ENCODE peak calls at places on chromosome 12, in four cellular contexts. One of them, this sample, is unnamed.
A peak's percentile ranks its signal among the peaks of the same experiment; 100 is the strongest.

GRCh38 chr12:32906407-32907165 is 10.0 kb upstream of the PKP2 start:
- DNase-seq in endothelial cell of umbilical vein: no peak
- DNase-seq in Peyer's patch: peak; percentile 69
- DNase-seq in HCT116: no peak
- DNase-seq in this sample: peak; percentile 84

GRCh38 chr12:4850857-4851380 is 58.8 kb upstream of the KCNA1 start:
- DNase-seq in endothelial cell of umbilical vein: no peak
- DNase-seq in Peyer's patch: no peak
- DNase-seq in HCT116: no peak
- DNase-seq in this sample: no peak

GRCh38 chr12:98646165-98646764 is 1.2 kb downstream of the APAF1 start:
- DNase-seq in endothelial cell of umbilical vein: peak; percentile 49
- DNase-seq in Peyer's patch: no peak
- DNase-seq in HCT116: peak; percentile 15
- DNase-seq in this sample: no peak

GRCh38 chr12:46608431-46609280 is 217.1 kb downstream of the SLC38A4 start:
- DNase-seq in endothelial cell of umbilical vein: peak; percentile 13
- DNase-seq in Peyer's patch: no peak
- DNase-seq in HCT116: no peak
- DNase-seq in this sample: no peak

GRCh38 chr12:57604454-57605307 is at the start of gene DTX3:
- DNase-seq in endothelial cell of umbilical vein: peak; percentile 18
- DNase-seq in Peyer's patch: peak; percentile 66
- DNase-seq in HCT116: no peak
- DNase-seq in this sample: no peak

GRCh38 chr12:43728117-43728516 is 30.5 kb downstream of the PUS7L start:
- DNase-seq in endothelial cell of umbilical vein: peak; percentile 4
- DNase-seq in Peyer's patch: no peak
- DNase-seq in HCT116: no peak
- DNase-seq in this sample: no peak

GRCh38 chr12:123966596-123966995 is 6.0 kb downstream of the CCDC92 start:
- DNase-seq in endothelial cell of umbilical vein: no peak
- DNase-seq in Peyer's patch: no peak
- DNase-seq in HCT116: no peak
- DNase-seq in this sample: no peak

GRCh38 chr12:131615316-131616053 is 95.4 kb upstream of the SFSWAP start:
- DNase-seq in endothelial cell of umbilical vein: no peak
- DNase-seq in Peyer's patch: no peak
- DNase-seq in HCT116: no peak
- DNase-seq in this sample: no peak

GRCh38 chr12:113208041-113208934 is 13.0 kb upstream of the TPCN1 start:
- DNase-seq in endothelial cell of umbilical vein: no peak
- DNase-seq in Peyer's patch: peak; percentile 92
- DNase-seq in HCT116: no peak
- DNase-seq in this sample: no peak

GRCh38 chr12:47744005-47744651 is 14.6 kb downstream of the RAPGEF3 start:
- DNase-seq in endothelial cell of umbilical vein: no peak
- DNase-seq in Peyer's patch: peak; percentile 93
- DNase-seq in HCT116: peak; percentile 75
- DNase-seq in this sample: peak; percentile 71

GRCh38 chr12:104507672-104508071 is 50.9 kb downstream of the CHST11 start:
- DNase-seq in endothelial cell of umbilical vein: no peak
- DNase-seq in Peyer's patch: no peak
- DNase-seq in HCT116: no peak
- DNase-seq in this sample: no peak

GRCh38 chr12:6420364-6420763 is 24.4 kb upstream of the CD27 start:
- DNase-seq in endothelial cell of umbilical vein: no peak
- DNase-seq in Peyer's patch: no peak
- DNase-seq in HCT116: no peak
- DNase-seq in this sample: no peak

GRCh38 chr12:98595152-98595988 is 1.9 kb downstream of the SLC25A3 start:
- DNase-seq in endothelial cell of umbilical vein: peak; percentile 72
- DNase-seq in Peyer's patch: no peak
- DNase-seq in HCT116: no peak
- DNase-seq in this sample: no peak

GRCh38 chr12:122825773-122826724 is 9.2 kb upstream of the HIP1R start:
- DNase-seq in endothelial cell of umbilical vein: peak; percentile 48
- DNase-seq in Peyer's patch: peak; percentile 61
- DNase-seq in HCT116: no peak
- DNase-seq in this sample: peak; percentile 55

GRCh38 chr12:40327506-40327905 is 102.7 kb downstream of the LRRK2 start:
- DNase-seq in endothelial cell of umbilical vein: no peak
- DNase-seq in Peyer's patch: no peak
- DNase-seq in HCT116: no peak
- DNase-seq in this sample: no peak

GRCh38 chr12:98297557-98297956 is 217.8 kb upstream of the TMPO start:
- DNase-seq in endothelial cell of umbilical vein: no peak
- DNase-seq in Peyer's patch: no peak
- DNase-seq in HCT116: no peak
- DNase-seq in this sample: no peak

GRCh38 chr12:77294016-77294415 is 228.6 kb upstream of the E2F7 start:
- DNase-seq in endothelial cell of umbilical vein: peak; percentile 63
- DNase-seq in Peyer's patch: no peak
- DNase-seq in HCT116: no peak
- DNase-seq in this sample: no peak

GRCh38 chr12:89067436-89067835 is 284.9 kb downstream of the DUSP6 start:
- DNase-seq in endothelial cell of umbilical vein: no peak
- DNase-seq in Peyer's patch: no peak
- DNase-seq in HCT116: peak; percentile 15
- DNase-seq in this sample: no peak

GRCh38 chr12:131054345-131055092 is 100.8 kb downstream of the ADGRD1 start:
- DNase-seq in endothelial cell of umbilical vein: no peak
- DNase-seq in Peyer's patch: peak; percentile 35
- DNase-seq in HCT116: no peak
- DNase-seq in this sample: no peak

GRCh38 chr12:63929426-63929825 is 84.9 kb downstream of the SRGAP1 start:
- DNase-seq in endothelial cell of umbilical vein: no peak
- DNase-seq in Peyer's patch: no peak
- DNase-seq in HCT116: no peak
- DNase-seq in this sample: no peak

GRCh38 chr12:114685320-114685781 is 1.4 kb upstream of the TBX3 start:
- DNase-seq in endothelial cell of umbilical vein: no peak
- DNase-seq in Peyer's patch: no peak
- DNase-seq in HCT116: no peak
- DNase-seq in this sample: no peak

GRCh38 chr12:27975222-27976136 is 2.9 kb upstream of the PTHLH start:
- DNase-seq in endothelial cell of umbilical vein: peak; percentile 74
- DNase-seq in Peyer's patch: no peak
- DNase-seq in HCT116: no peak
- DNase-seq in this sample: peak; percentile 54

GRCh38 chr12:69024413-69024812 is 91.4 kb upstream of the CPM start:
- DNase-seq in endothelial cell of umbilical vein: no peak
- DNase-seq in Peyer's patch: peak; percentile 95
- DNase-seq in HCT116: peak; percentile 64
- DNase-seq in this sample: peak; percentile 95

GRCh38 chr12:53192531-53193021 is 11.9 kb upstream of the CSAD start:
- DNase-seq in endothelial cell of umbilical vein: no peak
- DNase-seq in Peyer's patch: peak; percentile 43
- DNase-seq in HCT116: no peak
- DNase-seq in this sample: no peak
- TF ChIP-seq POLR2A in endothelial cell of umbilical vein: no peak
- TF ChIP-seq POLR2A in Peyer's patch: no peak
- TF ChIP-seq POLR2A in HCT116: no peak
- TF ChIP-seq POLR2A in this sample: no peak

DNA sequence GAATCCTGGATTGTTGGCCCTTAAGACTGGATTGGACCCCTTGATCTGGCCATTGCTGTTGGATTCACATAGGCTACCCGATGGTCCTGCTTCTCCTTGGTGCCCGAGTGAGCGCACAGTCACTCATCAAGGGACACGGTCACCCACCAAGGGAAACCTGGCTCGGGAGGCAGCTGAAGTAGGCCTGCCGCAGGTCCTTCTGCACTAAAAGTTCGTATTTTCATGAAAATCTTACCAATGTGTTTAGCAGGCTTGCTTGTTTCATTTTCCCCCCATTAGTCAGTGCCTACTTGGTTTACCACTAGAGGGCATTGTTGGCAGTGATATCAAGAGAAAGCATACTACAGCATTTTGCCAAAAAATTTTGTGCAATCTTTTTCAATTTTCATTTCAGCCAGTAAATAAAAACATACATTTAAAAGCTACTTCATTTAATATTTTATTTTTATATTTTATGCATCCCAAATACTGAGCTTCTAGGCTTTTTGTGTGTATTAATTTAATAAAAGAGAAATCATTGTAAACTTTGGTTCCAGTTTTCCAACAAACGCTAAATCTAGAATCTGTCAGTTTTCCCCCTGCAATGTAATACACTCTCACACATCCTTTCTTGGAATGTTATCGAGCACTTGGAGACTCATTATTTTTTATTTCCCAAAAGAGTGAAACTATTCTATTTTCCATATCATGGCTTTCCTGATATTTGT is 116.7 kb downstream of the LMNTD1 start:
- DNase-seq in endothelial cell of umbilical vein: peak; percentile 75
- DNase-seq in Peyer's patch: no peak
- DNase-seq in HCT116: peak; percentile 70
- DNase-seq in this sample: no peak
- H3K4me3 ChIP-seq in endothelial cell of umbilical vein: no peak overlapping the region
- H3K4me3 ChIP-seq in Peyer's patch: no peak overlapping the region
- H3K4me3 ChIP-seq in HCT116: peak overlapping the region; percentile 39
- H3K4me3 ChIP-seq in this sample: peak overlapping the region; percentile 39

GRCh38 chr12:29521951-29522350 is 24.5 kb upstream of the OVCH1 start:
- DNase-seq in endothelial cell of umbilical vein: peak; percentile 51
- DNase-seq in Peyer's patch: no peak
- DNase-seq in HCT116: no peak
- DNase-seq in this sample: no peak
- TF ChIP-seq CTCF in endothelial cell of umbilical vein: no peak
- TF ChIP-seq CTCF in Peyer's patch: no peak
- TF ChIP-seq CTCF in HCT116: no peak
- TF ChIP-seq CTCF in this sample: no peak

GRCh38 chr12:13088503-13088902 is 15.0 kb downstream of the GSG1 start:
- DNase-seq in endothelial cell of umbilical vein: no peak
- DNase-seq in Peyer's patch: no peak
- DNase-seq in HCT116: no peak
- DNase-seq in this sample: no peak
- TF ChIP-seq POLR2A in endothelial cell of umbilical vein: no peak
- TF ChIP-seq POLR2A in Peyer's patch: no peak
- TF ChIP-seq POLR2A in HCT116: no peak
- TF ChIP-seq POLR2A in this sample: no peak

GRCh38 chr12:65881965-65882413 is 57.7 kb downstream of the HMGA2 start:
- DNase-seq in endothelial cell of umbilical vein: peak; percentile 91
- DNase-seq in Peyer's patch: peak; percentile 68
- DNase-seq in HCT116: no peak
- DNase-seq in this sample: peak; percentile 52

GRCh38 chr12:65879878-65880277 is 55.6 kb downstream of the HMGA2 start:
- DNase-seq in endothelial cell of umbilical vein: peak; percentile 54
- DNase-seq in Peyer's patch: no peak
- DNase-seq in HCT116: no peak
- DNase-seq in this sample: no peak

GRCh38 chr12:65885312-65885711 is 61.0 kb downstream of the HMGA2 start:
- DNase-seq in endothelial cell of umbilical vein: peak; percentile 86
- DNase-seq in Peyer's patch: no peak
- DNase-seq in HCT116: no peak
- DNase-seq in this sample: no peak

GRCh38 chr12:65881348-65881961 is 57.2 kb downstream of the HMGA2 start:
- DNase-seq in endothelial cell of umbilical vein: no peak
- DNase-seq in Peyer's patch: peak; percentile 49
- DNase-seq in HCT116: no peak
- DNase-seq in this sample: no peak

GRCh38 chr12:65882504-65882903 is 58.2 kb downstream of the HMGA2 start:
- DNase-seq in endothelial cell of umbilical vein: no peak
- DNase-seq in Peyer's patch: no peak
- DNase-seq in HCT116: no peak
- DNase-seq in this sample: no peak
- H3K4me3 ChIP-seq in endothelial cell of umbilical vein: no peak overlapping the region
- H3K4me3 ChIP-seq in Peyer's patch: no peak overlapping the region
- H3K4me3 ChIP-seq in HCT116: no peak overlapping the region
- H3K4me3 ChIP-seq in this sample: no peak overlapping the region

GRCh38 chr12:53870122-53870521 is 68.5 kb upstream of the HOXC13 start:
- DNase-seq in endothelial cell of umbilical vein: no peak
- DNase-seq in Peyer's patch: no peak
- DNase-seq in HCT116: no peak
- DNase-seq in this sample: no peak
- TF ChIP-seq CTCF in endothelial cell of umbilical vein: no peak
- TF ChIP-seq CTCF in Peyer's patch: no peak
- TF ChIP-seq CTCF in HCT116: peak; percentile 9
- TF ChIP-seq CTCF in this sample: no peak

This sample was measured in right lobe of liver.